ENCODE peak calls at places on chromosomes 12 and 14, in five cellular contexts. O is GM13976; B is sigmoid colon; M is activated CD8-positive, alpha-beta T cell treated with anti-CD3 and anti-CD28 coated beads for 36 hours; T is tibial artery. C is an unnamed sample.

GRCh38 chr14:70188608-70189540 is at the start of gene SLC8A3:
- DNase-seq in T (no peak), O (peak), M (peak), B (no peak), C (peak)

GRCh38 chr12:93243689-93244513 is 133.8 kb upstream of the NUDT4 start:
- DNase-seq in T (peak), B (peak), M (peak), O (no peak), C (no peak)

GRCh38 chr12:75660107-75660530 is 148.7 kb upstream of the KRR1 start:
- DNase-seq in B (no peak), T (no peak), M (no peak), O (no peak), C (no peak)

GRCh38 chr12:81644503-81644902 is 114.6 kb downstream of the PPFIA2 start:
- DNase-seq in T (no peak), M (no peak), O (peak), B (no peak), C (peak)

GRCh38 chr14:35797796-35798195 is 11.3 kb downstream of the RALGAPA1 start:
- DNase-seq in O (no peak), M (no peak), B (no peak), T (no peak), C (no peak)

GRCh38 chr12:56836800-56837663 is 73.9 kb downstream of the HSD17B6 start:
- DNase-seq in M (peak), T (no peak), O (no peak), B (no peak), C (no peak)

GRCh38 chr12:57008113-57008687 is 1.9 kb upstream of the ZBTB39 start:
- DNase-seq in O (peak), T (no peak), M (peak), B (no peak), C (peak)

GRCh38 chr12:102543931-102544485 is 63.6 kb upstream of the IGF1 start:
- DNase-seq in M (no peak), B (no peak), O (no peak), T (no peak), C (no peak)

GRCh38 chr12:11615481-11615880 is 34.0 kb upstream of the ETV6 start:
- DNase-seq in B (no peak), O (no peak), T (no peak), M (no peak), C (no peak)

DNA sequence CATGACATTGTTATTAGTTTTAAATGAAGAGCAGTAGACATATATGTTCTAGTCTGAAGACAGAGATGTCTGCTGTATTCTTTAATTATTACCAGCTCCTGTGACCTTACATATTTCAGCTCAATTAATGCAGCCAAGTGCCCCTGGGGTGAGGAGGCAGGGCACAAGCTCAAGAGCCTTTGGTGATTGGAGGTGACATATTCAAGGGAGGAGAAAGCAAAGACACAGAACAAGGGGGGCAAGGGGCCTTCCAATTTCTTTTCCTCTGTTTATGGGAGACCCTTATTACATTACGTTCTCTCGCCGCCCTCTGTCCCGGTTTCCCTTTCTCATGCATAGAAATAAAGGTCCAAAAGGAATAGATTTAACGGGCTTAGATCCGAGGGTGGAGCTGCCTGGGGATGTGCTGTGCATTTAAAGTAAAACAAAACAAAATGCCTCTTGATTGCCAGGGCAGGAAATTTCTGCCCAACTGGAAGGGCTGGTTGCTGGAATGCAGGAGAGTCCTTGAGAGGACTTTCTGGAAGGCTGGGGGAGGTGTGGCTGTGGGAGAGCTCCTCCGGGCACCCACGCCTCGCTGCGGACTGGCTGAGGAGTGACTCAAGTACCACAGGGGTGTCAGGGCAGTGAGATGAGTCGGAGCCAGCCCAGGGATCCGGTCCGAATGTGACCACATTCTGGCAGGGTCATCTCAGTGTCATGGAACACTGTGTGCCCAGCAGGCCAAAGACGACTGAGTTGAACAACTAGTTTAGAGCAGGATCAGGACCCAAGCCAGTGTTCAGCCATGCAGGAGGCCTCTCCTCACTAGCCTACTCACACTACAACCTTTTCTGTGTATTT is 32.1 kb upstream of the GSG1 start:
- DNase-seq in M (no peak), O (no peak), B (no peak), T (peak), C (no peak)
- TF ChIP-seq CTCF in M (no peak), O (no peak), B (no peak), T (no peak), C (no peak)

GRCh38 chr12:24896171-24896570 is 52.7 kb downstream of the BCAT1 start:
- DNase-seq in M (no peak), B (no peak), O (no peak), T (no peak), C (no peak)
- TF ChIP-seq CTCF in M (no peak), B (no peak), O (no peak), T (no peak), C (no peak)

DNA sequence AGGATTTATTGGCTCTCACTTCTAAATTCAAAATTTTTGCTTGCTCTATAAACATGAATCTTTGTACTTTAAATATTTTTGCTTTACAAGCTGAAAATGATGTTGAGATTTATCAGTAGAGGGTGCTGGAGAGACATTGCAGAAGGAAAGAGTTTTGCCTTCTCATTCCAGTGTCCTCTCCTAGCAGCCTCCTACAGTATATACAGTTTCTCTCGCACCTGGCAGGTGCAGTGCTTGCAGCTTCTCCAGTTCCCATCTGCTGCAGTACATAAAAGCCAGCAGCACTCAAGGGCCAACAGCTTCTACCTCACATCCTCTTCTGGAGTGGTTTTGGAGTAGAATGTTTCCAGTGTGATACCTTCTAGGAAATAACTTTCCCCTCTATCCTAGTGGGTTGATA is 601.8 kb upstream of the ATXN7L3B start:
- DNase-seq in T (no peak), M (no peak), B (no peak), O (no peak), C (no peak)
- TF ChIP-seq CTCF in T (no peak), M (no peak), B (no peak), O (no peak), C (no peak)

GRCh38 chr12:124369055-124369900 is 74.4 kb downstream of the RFLNA start:
- DNase-seq in B (peak), M (no peak), T (peak), O (no peak), C (no peak)
- TF ChIP-seq CTCF in B (peak), M (no peak), T (peak), O (no peak), C (no peak)

GRCh38 chr14:39426605-39427004 is 5.6 kb downstream of the FBXO33 start:
- DNase-seq in M (no peak), B (no peak), T (no peak), O (no peak), C (peak)
- TF ChIP-seq CTCF in M (peak), B (no peak), T (no peak), O (no peak), C (no peak)

GRCh38 chr12:109713187-109713984 is at the start of gene FAM222A:
- DNase-seq in B (peak), O (peak), M (peak), T (peak), C (peak)

GRCh38 chr12:109716092-109716479 is 2.5 kb downstream of the FAM222A start:
- DNase-seq in O (no peak), B (no peak), T (no peak), M (no peak), C (no peak)

GRCh38 chr12:109715310-109716091 is 1.9 kb downstream of the FAM222A start:
- DNase-seq in O (no peak), B (no peak), M (peak), T (no peak), C (no peak)

GRCh38 chr12:109714141-109714912 is 702 bp downstream of the FAM222A start:
- DNase-seq in B (peak), T (peak), O (peak), M (peak), C (peak)

DNA sequence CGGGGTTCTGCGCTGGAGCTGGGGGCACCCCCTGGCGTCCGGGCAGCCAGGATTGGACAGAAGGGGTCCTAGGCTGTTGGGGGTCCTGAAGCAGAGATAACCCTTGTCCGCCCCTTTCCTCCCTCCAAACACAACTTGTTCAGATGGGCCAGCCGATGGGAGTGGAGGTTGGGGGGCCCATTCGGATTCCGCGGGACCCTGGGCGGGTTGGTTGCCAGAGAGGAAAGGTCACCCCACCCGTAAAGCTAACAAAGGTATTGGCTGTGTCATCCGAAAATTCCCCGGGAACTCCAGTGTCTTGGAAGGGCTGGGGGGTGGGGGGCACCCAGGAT is 1.3 kb downstream of the FAM222A start:
- DNase-seq in B (no peak), O (no peak), M (no peak), T (no peak), C (no peak)
- TF ChIP-seq CTCF in B (no peak), O (no peak), M (no peak), T (no peak), C (no peak)

GRCh38 chr14:99683619-99684355 is at the start of gene CYP46A1:
- DNase-seq in O (peak), M (peak), B (peak), T (peak), C (peak)
- TF ChIP-seq CTCF in O (no peak), M (no peak), B (no peak), T (no peak), C (no peak)

GRCh38 chr12:45257185-45257585 is 41.3 kb downstream of the ANO6 start:
- DNase-seq in B (no peak), M (peak), T (no peak), O (peak), C (peak)
- TF ChIP-seq CTCF in B (no peak), M (no peak), T (no peak), O (no peak), C (no peak)

DNA sequence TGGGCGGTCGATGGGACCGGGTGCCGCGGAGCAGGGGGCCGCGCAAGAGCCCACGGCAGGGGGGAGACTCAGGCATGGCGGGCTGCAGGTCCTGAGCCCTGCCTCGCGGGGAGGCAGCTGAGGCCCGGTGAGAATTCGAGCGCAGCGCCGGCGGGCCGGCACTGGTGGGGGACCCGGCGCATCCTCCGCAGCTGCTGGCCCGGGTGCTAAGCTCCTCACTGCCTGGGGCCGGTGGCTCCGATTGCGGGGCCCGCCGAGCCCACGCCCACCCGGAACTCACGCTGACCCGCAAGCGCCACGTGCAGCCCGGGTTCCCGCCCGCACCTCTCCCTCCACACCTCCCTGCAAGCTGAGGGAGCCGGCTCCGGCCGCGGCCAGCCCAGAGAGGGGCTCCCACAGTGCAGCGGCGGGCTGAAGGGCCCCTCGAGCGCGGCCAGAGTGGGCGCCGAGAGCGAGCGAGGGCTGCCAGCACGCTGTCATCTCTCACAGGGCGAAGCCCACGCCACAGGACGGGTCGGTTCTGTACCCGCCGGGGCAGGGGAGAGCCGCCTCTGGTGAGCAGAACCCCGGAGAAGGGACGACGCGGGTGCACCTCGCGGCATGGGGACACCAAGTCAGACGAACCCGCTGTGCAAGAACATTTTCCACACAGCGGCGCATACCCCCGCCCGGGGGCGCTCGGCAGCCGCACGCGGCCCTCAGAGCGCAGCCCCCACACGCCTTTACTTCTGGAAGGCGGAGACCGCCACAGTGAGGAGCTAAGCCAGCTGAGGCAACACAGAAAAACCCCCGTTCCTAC is 1.2 kb upstream of the SIVA1 start:
- DNase-seq in T (no peak), M (no peak), B (no peak), O (no peak), C (no peak)
- TF ChIP-seq CTCF in T (no peak), M (no peak), B (no peak), O (no peak), C (no peak)

C was measured in GM20000.